ENCODE peak calls at places on chromosomes 12 and 14, in nine cellular contexts. X is tibial nerve, T is A549, N is esophagus muscularis mucosa, R is transverse colon, P is K562, L is HepG2, W is GM12878, F is upper lobe of left lung. C is an unnamed sample.
A peak's percentile ranks its signal among the peaks of the same experiment; 100 is the strongest.

GRCh38 chr12:109197327-109197726 is 80.9 kb downstream of the ACACB start:
- DNase-seq in X (no peak), T (peak; percentile 71), N (no peak), R (no peak), P (no peak), L (peak; percentile 40), W (no peak), F (no peak), C (no peak)

GRCh38 chr12:56520025-56520810 is 1.4 kb upstream of the RBMS2 start:
- DNase-seq in X (no peak), T (no peak), N (no peak), R (no peak), P (no peak), L (no peak), W (no peak), F (no peak), C (no peak)

GRCh38 chr14:102155150-102155549 is 15.5 kb downstream of the WDR20 start:
- DNase-seq in X (no peak), T (no peak), N (no peak), R (no peak), P (no peak), L (peak; percentile 11), W (no peak), F (no peak), C (no peak)

GRCh38 chr12:44403185-44403584 is 472.9 kb downstream of the NELL2 start:
- DNase-seq in X (no peak), T (no peak), N (no peak), R (no peak), P (no peak), L (no peak), W (no peak), F (no peak), C (no peak)

GRCh38 chr14:90903101-90903500 is 86.9 kb upstream of the TTC7B start:
- DNase-seq in X (peak; percentile 36), T (peak; percentile 74), N (no peak), R (peak; percentile 69), P (peak; percentile 54), L (peak; percentile 40), W (peak; percentile 17), F (no peak), C (peak; percentile 46)

GRCh38 chr14:100850841-100851585 is 25.1 kb downstream of the MEG3 start:
- DNase-seq in X (peak; percentile 64), T (peak; percentile 69), N (no peak), R (peak; percentile 92), P (peak; percentile 73), L (peak; percentile 48), W (no peak), F (peak; percentile 82), C (peak; percentile 71)

GRCh38 chr12:39905152-39905551 is 200.7 kb downstream of the SLC2A13 start:
- DNase-seq in X (peak; percentile 30), T (no peak), N (no peak), R (peak; percentile 38), P (no peak), L (no peak), W (no peak), F (no peak), C (no peak)

GRCh38 chr14:60656755-60657608 is 7.7 kb upstream of the SIX1 start:
- DNase-seq in X (no peak), T (peak; percentile 43), N (no peak), R (peak; percentile 50), P (peak; percentile 10), L (peak; percentile 58), W (peak; percentile 31), F (peak; percentile 91), C (peak; percentile 59)

GRCh38 chr12:24778486-24779304 is 170.2 kb downstream of the BCAT1 start:
- DNase-seq in X (no peak), T (peak; percentile 5), N (no peak), R (no peak), P (peak; percentile 49), L (peak; percentile 58), W (peak; percentile 8), F (no peak), C (no peak)

GRCh38 chr14:81222694-81223093 is 1.9 kb upstream of the GTF2A1 start:
- DNase-seq in X (no peak), T (no peak), N (no peak), R (no peak), P (no peak), L (peak; percentile 65), W (no peak), F (no peak), C (no peak)

GRCh38 chr14:31969371-31969770 is 107.7 kb upstream of the ARHGAP5 start:
- DNase-seq in X (no peak), T (no peak), N (no peak), R (no peak), P (no peak), L (peak; percentile 71), W (no peak), F (no peak), C (no peak)

GRCh38 chr12:115508990-115509389 is 768.5 kb downstream of the MED13L start:
- DNase-seq in X (no peak), T (no peak), N (no peak), R (no peak), P (no peak), L (no peak), W (no peak), F (no peak), C (no peak)

GRCh38 chr12:89353188-89353822 is 1.0 kb upstream of the DUSP6 start:
- DNase-seq in X (peak; percentile 39), T (peak; percentile 84), N (no peak), R (peak; percentile 79), P (no peak), L (peak; percentile 89), W (no peak), F (peak; percentile 95), C (peak; percentile 73)

GRCh38 chr12:68207276-68207675 is 18.3 kb downstream of the IL26 start:
- DNase-seq in X (no peak), T (no peak), N (no peak), R (no peak), P (no peak), L (no peak), W (no peak), F (no peak), C (no peak)

GRCh38 chr12:29148065-29148957 is 767 bp upstream of the FAR2 start:
- DNase-seq in X (no peak), T (peak; percentile 18), N (no peak), R (peak; percentile 71), P (peak; percentile 29), L (no peak), W (no peak), F (no peak), C (no peak)

DNA sequence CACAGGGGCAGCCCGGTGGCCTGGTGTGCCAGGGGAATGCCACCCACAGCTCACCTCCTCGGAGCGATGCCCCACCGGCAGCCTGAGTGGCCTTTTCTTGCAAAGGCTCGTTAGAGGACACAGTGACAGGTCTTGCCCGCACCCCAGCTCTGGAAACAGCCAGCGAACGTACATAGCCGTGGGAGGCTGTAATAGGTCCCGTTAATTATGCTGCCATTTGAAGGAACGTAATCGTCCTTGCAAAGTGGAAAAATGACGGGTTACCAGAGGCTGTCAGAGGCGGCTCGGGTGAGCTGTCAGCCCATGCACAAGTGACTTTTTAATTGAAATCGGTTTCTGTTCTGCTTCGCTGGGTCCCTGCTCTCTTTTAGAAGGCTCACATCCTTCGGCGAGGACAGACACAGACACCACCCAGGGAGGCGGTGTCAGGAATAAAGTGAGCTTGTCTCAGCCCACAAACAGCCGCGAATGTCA is 77.3 kb upstream of the RFLNA start:
- DNase-seq in X (no peak), T (no peak), N (no peak), R (no peak), P (no peak), L (no peak), W (no peak), F (no peak), C (no peak)
- H3K4me3 ChIP-seq in X (no peak overlapping the region), T (no peak overlapping the region), N (peak overlapping the region; percentile 17), R (no peak overlapping the region), P (no peak overlapping the region), L (no peak overlapping the region), W (no peak overlapping the region), F (no peak overlapping the region), C (peak overlapping the region; percentile 14)

GRCh38 chr12:113479578-113480335 is 8.1 kb upstream of the LHX5 start:
- DNase-seq in X (no peak), T (no peak), N (no peak), R (no peak), P (peak; percentile 73), L (peak; percentile 12), W (no peak), F (peak; percentile 89), C (no peak)
- TF ChIP-seq EP300 in X (no peak), T (no peak), N (no peak), R (no peak), P (no peak), L (no peak), W (no peak), F (no peak), C (no peak)

GRCh38 chr14:88552859-88553258 is 1.9 kb downstream of the PTPN21 start:
- DNase-seq in X (no peak), T (no peak), N (no peak), R (no peak), P (no peak), L (peak; percentile 51), W (no peak), F (no peak), C (no peak)
- H3K4me3 ChIP-seq in X (no peak overlapping the region), T (peak overlapping the region; percentile 70), N (peak overlapping the region; percentile 64), R (no peak overlapping the region), P (no peak overlapping the region), L (no peak overlapping the region), W (no peak overlapping the region), F (no peak overlapping the region), C (peak overlapping the region; percentile 73)

DNA sequence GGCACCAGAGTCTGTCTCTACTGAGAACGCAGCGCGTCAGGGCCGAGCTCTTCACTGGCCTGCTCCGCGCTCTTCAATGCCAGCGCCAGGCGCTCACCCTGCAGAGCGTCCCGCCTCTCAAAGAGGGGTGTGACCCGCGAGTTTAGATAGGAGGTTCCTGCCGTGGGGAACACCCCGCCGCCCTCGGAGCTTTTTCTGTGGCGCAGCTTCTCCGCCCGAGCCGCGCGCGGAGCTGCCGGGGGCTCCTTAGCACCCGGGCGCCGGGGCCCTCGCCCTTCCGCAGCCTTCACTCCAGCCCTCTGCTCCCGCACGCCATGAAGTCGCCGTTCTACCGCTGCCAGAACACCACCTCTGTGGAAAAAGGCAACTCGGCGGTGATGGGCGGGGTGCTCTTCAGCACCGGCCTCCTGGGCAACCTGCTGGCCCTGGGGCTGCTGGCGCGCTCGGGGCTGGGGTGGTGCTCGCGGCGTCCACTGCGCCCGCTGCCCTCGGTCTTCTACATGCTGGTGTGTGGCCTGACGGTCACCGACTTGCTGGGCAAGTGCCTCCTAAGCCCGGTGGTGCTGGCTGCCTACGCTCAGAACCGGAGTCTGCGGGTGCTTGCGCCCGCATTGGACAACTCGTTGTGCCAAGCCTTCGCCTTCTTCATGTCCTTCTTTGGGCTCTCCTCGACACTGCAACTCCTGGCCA is at the start of gene PTGDR:
- DNase-seq in X (no peak), T (no peak), N (no peak), R (peak; percentile 82), P (no peak), L (no peak), W (no peak), F (peak; percentile 85), C (peak; percentile 30)
- TF ChIP-seq EP300 in X (no peak), T (no peak), N (no peak), R (no peak), P (no peak), L (no peak), W (no peak), F (no peak), C (no peak)

DNA sequence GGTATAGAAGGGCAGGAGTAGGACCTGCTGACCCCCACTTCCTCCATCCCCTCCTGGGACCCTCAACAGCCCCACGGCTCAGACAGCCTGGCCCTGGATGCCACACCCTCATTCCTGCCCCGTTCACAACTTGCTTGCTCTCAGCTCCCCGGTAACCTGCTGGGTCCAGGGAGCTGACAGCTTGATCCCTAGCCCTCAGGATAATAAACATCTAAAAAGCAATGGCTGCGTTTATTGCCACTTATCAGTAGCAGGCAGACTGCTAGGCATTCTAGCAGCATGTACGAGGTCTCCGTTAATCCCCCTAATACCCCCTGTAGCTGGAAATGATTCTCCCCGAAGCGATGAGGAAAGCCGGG is 24.3 kb upstream of the RPLP0 start:
- DNase-seq in X (no peak), T (no peak), N (no peak), R (peak; percentile 60), P (no peak), L (no peak), W (no peak), F (no peak), C (no peak)
- H3K4me3 ChIP-seq in X (no peak overlapping the region), T (no peak overlapping the region), N (peak overlapping the region; percentile 25), R (no peak overlapping the region), P (no peak overlapping the region), L (no peak overlapping the region), W (peak overlapping the region; percentile 42), F (peak overlapping the region; percentile 43), C (peak overlapping the region; percentile 29)

C was measured in stomach.